ENCODE peak calls at places on chromosome 16, in four cellular contexts. One of them, this sample, is unnamed.

GRCh38 chr16:30025574-30025973 is 2.6 kb downstream of the C16orf92 start:
- DNase-seq in left ventricle myocardium inferior: no peak
- DNase-seq in stomach: no peak
- DNase-seq in uterus: no peak
- DNase-seq in this sample: no peak

GRCh38 chr16:82150569-82150968 is 19.5 kb downstream of the MPHOSPH6 start:
- DNase-seq in left ventricle myocardium inferior: no peak
- DNase-seq in stomach: no peak
- DNase-seq in uterus: no peak
- DNase-seq in this sample: no peak

GRCh38 chr16:14013571-14014283 is 57.4 kb upstream of the MRTFB start:
- DNase-seq in left ventricle myocardium inferior: no peak
- DNase-seq in stomach: no peak
- DNase-seq in uterus: peak; percentile 49
- DNase-seq in this sample: no peak

GRCh38 chr16:2170080-2170479 is 14.5 kb downstream of the TRAF7 start:
- DNase-seq in left ventricle myocardium inferior: no peak
- DNase-seq in stomach: no peak
- DNase-seq in uterus: no peak
- DNase-seq in this sample: no peak

GRCh38 chr16:77723108-77723514 is 797 bp downstream of the NUDT7 start:
- DNase-seq in left ventricle myocardium inferior: peak; percentile 16
- DNase-seq in stomach: no peak
- DNase-seq in uterus: peak; percentile 18
- DNase-seq in this sample: no peak

GRCh38 chr16:54242199-54242598 is 44.4 kb downstream of the IRX3 start:
- DNase-seq in left ventricle myocardium inferior: no peak
- DNase-seq in stomach: no peak
- DNase-seq in uterus: no peak
- DNase-seq in this sample: no peak

GRCh38 chr16:17303101-17303500 is 167.7 kb downstream of the XYLT1 start:
- DNase-seq in left ventricle myocardium inferior: no peak
- DNase-seq in stomach: peak; percentile 53
- DNase-seq in uterus: no peak
- DNase-seq in this sample: no peak

GRCh38 chr16:57258226-57258909 is 13.3 kb downstream of the ARL2BP start:
- DNase-seq in left ventricle myocardium inferior: no peak
- DNase-seq in stomach: peak; percentile 23
- DNase-seq in uterus: no peak
- DNase-seq in this sample: no peak

GRCh38 chr16:3020247-3020603 is at the start of gene TNFRSF12A:
- DNase-seq in left ventricle myocardium inferior: peak; percentile 83
- DNase-seq in stomach: peak; percentile 81
- DNase-seq in uterus: peak; percentile 80
- DNase-seq in this sample: no peak

GRCh38 chr16:27334192-27334764 is 20.5 kb downstream of the IL4R start:
- DNase-seq in left ventricle myocardium inferior: no peak
- DNase-seq in stomach: no peak
- DNase-seq in uterus: no peak
- DNase-seq in this sample: no peak
- H3K27ac ChIP-seq in left ventricle myocardium inferior: no peak overlapping the region
- H3K27ac ChIP-seq in stomach: peak overlapping the region; percentile 98
- H3K27ac ChIP-seq in uterus: peak overlapping the region; percentile 62
- H3K27ac ChIP-seq in this sample: no peak overlapping the region

GRCh38 chr16:23857901-23858300 is 22.1 kb downstream of the PRKCB start:
- DNase-seq in left ventricle myocardium inferior: no peak
- DNase-seq in stomach: no peak
- DNase-seq in uterus: no peak
- DNase-seq in this sample: no peak

GRCh38 chr16:23857256-23857891 is 21.6 kb downstream of the PRKCB start:
- DNase-seq in left ventricle myocardium inferior: no peak
- DNase-seq in stomach: no peak
- DNase-seq in uterus: no peak
- DNase-seq in this sample: no peak

GRCh38 chr16:23858496-23859062 is 22.8 kb downstream of the PRKCB start:
- DNase-seq in left ventricle myocardium inferior: no peak
- DNase-seq in stomach: no peak
- DNase-seq in uterus: no peak
- DNase-seq in this sample: no peak

GRCh38 chr16:23855010-23855409 is 19.2 kb downstream of the PRKCB start:
- DNase-seq in left ventricle myocardium inferior: no peak
- DNase-seq in stomach: no peak
- DNase-seq in uterus: no peak
- DNase-seq in this sample: no peak

GRCh38 chr16:23856345-23856744 is 20.6 kb downstream of the PRKCB start:
- DNase-seq in left ventricle myocardium inferior: no peak
- DNase-seq in stomach: no peak
- DNase-seq in uterus: no peak
- DNase-seq in this sample: no peak
- H3K27ac ChIP-seq in left ventricle myocardium inferior: no peak overlapping the region
- H3K27ac ChIP-seq in stomach: no peak overlapping the region
- H3K27ac ChIP-seq in uterus: no peak overlapping the region
- H3K27ac ChIP-seq in this sample: no peak overlapping the region

DNA sequence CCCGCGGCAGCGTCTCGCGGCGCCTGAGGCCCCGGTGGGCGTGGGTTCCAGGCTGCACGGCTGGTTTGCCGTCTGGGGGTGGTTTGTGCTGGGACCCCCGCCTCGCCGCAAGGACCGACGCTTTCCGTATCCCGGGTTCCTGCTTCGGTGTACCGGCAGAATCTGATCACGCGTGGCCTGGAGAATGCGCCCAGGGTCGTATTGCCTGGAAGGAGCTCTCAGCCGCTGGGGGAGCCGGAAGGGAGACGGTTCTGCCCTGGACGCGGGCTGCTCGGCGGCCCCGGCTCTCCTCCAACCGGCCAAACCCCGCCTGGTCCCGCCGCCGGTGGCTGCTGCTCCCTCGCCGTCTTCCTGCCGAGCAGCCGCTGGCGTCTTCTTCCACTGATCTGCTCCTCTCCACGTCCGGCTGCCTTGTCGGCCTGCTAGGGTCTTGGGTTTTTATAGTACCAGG is 39.8 kb downstream of the ZNF778 start:
- DNase-seq in left ventricle myocardium inferior: no peak
- DNase-seq in stomach: no peak
- DNase-seq in uterus: no peak
- DNase-seq in this sample: no peak
- H3K27ac ChIP-seq in left ventricle myocardium inferior: no peak overlapping the region
- H3K27ac ChIP-seq in stomach: no peak overlapping the region
- H3K27ac ChIP-seq in uterus: no peak overlapping the region
- H3K27ac ChIP-seq in this sample: no peak overlapping the region

GRCh38 chr16:49620868-49621239 is 235.1 kb downstream of the ZNF423 start:
- DNase-seq in left ventricle myocardium inferior: no peak
- DNase-seq in stomach: no peak
- DNase-seq in uterus: no peak
- DNase-seq in this sample: no peak

GRCh38 chr16:49620158-49620867 is 235.6 kb downstream of the ZNF423 start:
- DNase-seq in left ventricle myocardium inferior: peak; percentile 84
- DNase-seq in stomach: peak; percentile 72
- DNase-seq in uterus: peak; percentile 70
- DNase-seq in this sample: no peak

GRCh38 chr16:49622084-49622390 is 233.9 kb downstream of the ZNF423 start:
- DNase-seq in left ventricle myocardium inferior: no peak
- DNase-seq in stomach: no peak
- DNase-seq in uterus: no peak
- DNase-seq in this sample: no peak

GRCh38 chr16:49622421-49623402 is 233.2 kb downstream of the ZNF423 start:
- DNase-seq in left ventricle myocardium inferior: no peak
- DNase-seq in stomach: no peak
- DNase-seq in uterus: no peak
- DNase-seq in this sample: no peak

DNA sequence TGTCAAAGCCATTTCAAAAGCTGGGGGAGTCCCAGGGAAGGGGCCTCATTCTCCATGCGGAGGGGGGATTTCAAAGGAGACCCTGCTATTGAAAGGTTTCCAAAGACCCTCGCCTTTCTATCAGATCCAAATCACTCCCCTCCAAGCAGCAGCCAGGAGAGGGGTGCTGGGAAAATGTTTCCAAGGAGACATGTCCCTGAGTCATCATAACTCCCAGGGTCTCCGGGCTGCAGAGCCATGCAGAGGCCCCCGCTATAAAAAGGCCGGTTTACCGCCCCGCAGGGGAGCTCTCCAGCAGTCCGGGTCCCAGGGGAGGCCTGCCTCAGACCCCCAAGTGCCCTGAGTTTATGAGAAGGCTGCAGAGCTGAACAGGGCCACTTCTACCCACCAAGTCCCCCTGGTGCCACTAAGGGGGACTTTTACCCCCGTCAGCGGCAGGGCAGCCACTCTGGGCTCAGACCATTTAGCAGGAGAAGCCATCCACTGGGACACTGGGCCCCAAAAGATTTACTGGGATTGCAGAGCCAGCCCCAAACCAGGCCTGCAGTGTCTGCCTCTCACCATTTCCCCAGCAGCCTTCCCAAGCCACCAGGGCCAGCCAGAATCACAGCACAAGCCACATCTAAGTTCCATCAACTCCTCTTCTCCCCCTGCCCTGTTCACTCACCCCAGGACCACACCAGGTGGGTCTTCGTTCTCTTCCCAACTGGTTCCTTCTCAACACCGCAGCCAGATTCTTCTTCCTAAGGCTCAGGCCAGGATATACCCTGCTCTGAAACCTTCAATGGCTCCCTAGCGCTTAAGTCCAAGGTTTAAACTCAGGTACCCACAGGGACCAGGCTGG is 234.4 kb downstream of the ZNF423 start:
- DNase-seq in left ventricle myocardium inferior: no peak
- DNase-seq in stomach: no peak
- DNase-seq in uterus: no peak
- DNase-seq in this sample: no peak
- H3K27ac ChIP-seq in left ventricle myocardium inferior: peak overlapping the region; percentile 80
- H3K27ac ChIP-seq in stomach: no peak overlapping the region
- H3K27ac ChIP-seq in uterus: peak overlapping the region; percentile 77
- H3K27ac ChIP-seq in this sample: no peak overlapping the region

GRCh38 chr16:15880909-15881308 is 7.5 kb downstream of the CEP20 start:
- DNase-seq in left ventricle myocardium inferior: no peak
- DNase-seq in stomach: no peak
- DNase-seq in uterus: no peak
- DNase-seq in this sample: no peak
- H3K27ac ChIP-seq in left ventricle myocardium inferior: no peak overlapping the region
- H3K27ac ChIP-seq in stomach: no peak overlapping the region
- H3K27ac ChIP-seq in uterus: no peak overlapping the region
- H3K27ac ChIP-seq in this sample: peak overlapping the region; percentile 15

GRCh38 chr16:27214084-27214961 is 11.0 kb downstream of the KDM8 start:
- DNase-seq in left ventricle myocardium inferior: no peak
- DNase-seq in stomach: peak; percentile 66
- DNase-seq in uterus: no peak
- DNase-seq in this sample: no peak
- H3K27ac ChIP-seq in left ventricle myocardium inferior: no peak overlapping the region
- H3K27ac ChIP-seq in stomach: no peak overlapping the region
- H3K27ac ChIP-seq in uterus: no peak overlapping the region
- H3K27ac ChIP-seq in this sample: no peak overlapping the region

DNA sequence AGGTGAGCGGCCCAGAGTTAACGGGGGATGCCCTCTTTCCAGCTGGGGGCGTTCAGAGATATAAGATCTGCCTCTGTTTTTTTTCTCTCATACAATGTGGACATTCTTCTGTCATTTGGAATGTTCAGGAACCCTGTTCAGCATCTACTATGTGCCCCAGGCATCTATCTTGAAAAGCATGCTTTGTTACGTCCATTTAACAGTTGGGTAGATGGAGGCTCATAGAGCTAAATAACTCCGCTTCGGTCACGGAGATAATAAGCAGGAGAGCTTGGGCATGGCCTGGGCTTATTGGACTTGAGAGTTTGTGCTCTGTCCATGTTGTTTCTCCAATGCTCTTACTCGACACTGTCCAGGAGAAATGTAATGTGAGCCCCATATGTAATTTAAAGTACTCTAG is 6.1 kb downstream of the DHODH start:
- DNase-seq in left ventricle myocardium inferior: no peak
- DNase-seq in stomach: no peak
- DNase-seq in uterus: no peak
- DNase-seq in this sample: no peak
- H3K27ac ChIP-seq in left ventricle myocardium inferior: peak overlapping the region; percentile 83
- H3K27ac ChIP-seq in stomach: no peak overlapping the region
- H3K27ac ChIP-seq in uterus: no peak overlapping the region
- H3K27ac ChIP-seq in this sample: no peak overlapping the region